ENCODE peak calls at places on chromosomes 11 and 22, in seven cellular contexts. V is HCEC 1CT, W is midbrain, L is BE2C, P is progenitor cell of endocrine pancreas, S is fibroblast of lung, U is GM13977. A is an unnamed sample.

GRCh38 chr11:57373146-57373545 is 7.8 kb downstream of the PRG3 start:
- DNase-seq in V (no peak), W (no peak), L (no peak), P (no peak), S (no peak), U (no peak), A (no peak)

GRCh38 chr11:65540290-65541092 is 15.6 kb downstream of the SCYL1 start:
- DNase-seq in V (peak; percentile 88), W (peak; percentile 89), L (peak; percentile 89), P (peak; percentile 62), S (peak; percentile 85), U (peak; percentile 100), A (peak; percentile 92)

GRCh38 chr11:3139481-3140290 is 25.4 kb downstream of the OSBPL5 start:
- DNase-seq in V (no peak), W (no peak), L (no peak), P (no peak), S (no peak), U (no peak), A (no peak)

GRCh38 chr11:130112071-130112830 is 42.6 kb downstream of the APLP2 start:
- DNase-seq in V (no peak), W (no peak), L (no peak), P (no peak), S (peak; percentile 61), U (no peak), A (no peak)

GRCh38 chr11:109401532-109401931 is 20.5 kb upstream of the C11orf87 start:
- DNase-seq in V (no peak), W (no peak), L (no peak), P (no peak), S (peak; percentile 36), U (no peak), A (no peak)

GRCh38 chr11:62879554-62879953 is 1.1 kb upstream of the SLC3A2 start:
- DNase-seq in V (no peak), W (peak; percentile 59), L (no peak), P (no peak), S (no peak), U (no peak), A (peak; percentile 51)

GRCh38 chr11:65593518-65594414 is 1.8 kb downstream of the KCNK7 start:
- DNase-seq in V (no peak), W (peak; percentile 58), L (peak; percentile 64), P (no peak), S (peak; percentile 27), U (peak; percentile 79), A (no peak)

GRCh38 chr11:61833926-61834277 is 5.8 kb downstream of the FADS2 start:
- DNase-seq in V (no peak), W (no peak), L (no peak), P (no peak), S (no peak), U (no peak), A (no peak)

GRCh38 chr11:88886796-88887195 is 179.0 kb downstream of the GRM5 start:
- DNase-seq in V (peak; percentile 28), W (no peak), L (peak; percentile 44), P (no peak), S (no peak), U (peak; percentile 2), A (no peak)

GRCh38 chr22:29985912-29986311 is 94.4 kb upstream of the HORMAD2 start:
- DNase-seq in V (no peak), W (no peak), L (no peak), P (no peak), S (no peak), U (no peak), A (no peak)

GRCh38 chr11:70799386-70799785 is 401.1 kb downstream of the CTTN start:
- DNase-seq in V (no peak), W (no peak), L (no peak), P (no peak), S (peak; percentile 87), U (no peak), A (no peak)

GRCh38 chr22:39185601-39186012 is 33.1 kb upstream of the CBX7 start:
- DNase-seq in V (no peak), W (peak; percentile 75), L (peak; percentile 61), P (no peak), S (peak; percentile 29), U (no peak), A (no peak)

GRCh38 chr22:36940676-36941075 is 27.2 kb downstream of the CSF2RB start:
- DNase-seq in V (no peak), W (no peak), L (no peak), P (no peak), S (no peak), U (peak; percentile 67), A (no peak)

GRCh38 chr11:95363189-95363588 is 132.2 kb upstream of the SESN3 start:
- DNase-seq in V (no peak), W (no peak), L (no peak), P (no peak), S (no peak), U (no peak), A (no peak)

GRCh38 chr22:48089601-48090331 is 1327.3 kb downstream of the TBC1D22A start:
- DNase-seq in V (no peak), W (no peak), L (no peak), P (no peak), S (peak; percentile 1), U (no peak), A (peak; percentile 86)

GRCh38 chr11:60390389-60390788 is 5.9 kb upstream of the MS4A14 start:
- DNase-seq in V (no peak), W (no peak), L (no peak), P (no peak), S (no peak), U (no peak), A (no peak)

GRCh38 chr11:85534806-85535205 is 92.3 kb downstream of the DLG2 start:
- DNase-seq in V (no peak), W (no peak), L (no peak), P (no peak), S (no peak), U (no peak), A (no peak)

GRCh38 chr22:50157976-50158375 is 12.6 kb upstream of the PANX2 start:
- DNase-seq in V (no peak), W (no peak), L (no peak), P (no peak), S (no peak), U (no peak), A (no peak)

GRCh38 chr11:46119352-46120216 is 1.7 kb downstream of the PHF21A start:
- DNase-seq in V (peak; percentile 62), W (peak; percentile 57), L (peak; percentile 28), P (peak; percentile 21), S (peak; percentile 77), U (peak; percentile 68), A (peak; percentile 60)

GRCh38 chr11:118530180-118530682 is 761 bp upstream of the TMEM25 start:
- DNase-seq in V (no peak), W (no peak), L (no peak), P (no peak), S (peak; percentile 13), U (no peak), A (no peak)

GRCh38 chr22:32539631-32540449 is 65.2 kb downstream of the FBXO7 start:
- DNase-seq in V (no peak), W (no peak), L (no peak), P (no peak), S (peak; percentile 67), U (no peak), A (no peak)

GRCh38 chr11:93248602-93249001 is 50.8 kb upstream of the SLC36A4 start:
- DNase-seq in V (peak; percentile 38), W (no peak), L (no peak), P (no peak), S (no peak), U (no peak), A (no peak)

GRCh38 chr22:38136607-38137006 is 26.1 kb upstream of the BAIAP2L2 start:
- DNase-seq in V (no peak), W (no peak), L (no peak), P (no peak), S (no peak), U (no peak), A (no peak)

GRCh38 chr22:36860821-36861659 is at the start of gene NCF4:
- DNase-seq in V (no peak), W (peak; percentile 33), L (no peak), P (no peak), S (no peak), U (peak; percentile 87), A (no peak)

GRCh38 chr11:76673164-76674142 is 2.9 kb upstream of the LRRC32 start:
- DNase-seq in V (no peak), W (no peak), L (no peak), P (no peak), S (no peak), U (no peak), A (no peak)

GRCh38 chr22:35995772-35996171 is 32.9 kb downstream of the RBFOX2 start:
- DNase-seq in V (peak; percentile 98), W (no peak), L (peak; percentile 44), P (no peak), S (peak; percentile 95), U (no peak), A (peak; percentile 93)

GRCh38 chr11:9313648-9314290 is 624 bp downstream of the TMEM41B start:
- DNase-seq in V (peak; percentile 17), W (peak; percentile 22), L (no peak), P (no peak), S (peak; percentile 27), U (peak; percentile 39), A (peak; percentile 25)

GRCh38 chr22:39316440-39317083 is 2.9 kb downstream of the RPL3 start:
- DNase-seq in V (peak; percentile 91), W (peak; percentile 78), L (peak; percentile 87), P (peak; percentile 56), S (peak; percentile 93), U (no peak), A (peak; percentile 82)

GRCh38 chr11:100581318-100581717 is 105.8 kb upstream of the ARHGAP42 start:
- DNase-seq in V (no peak), W (peak; percentile 22), L (no peak), P (no peak), S (no peak), U (no peak), A (no peak)